ENCODE peak calls at places on chromosomes 11 and 22, in eight cellular contexts. W is right atrium auricular region, R is uterus, B is mucosa of descending colon, O is small intestine, E is MM.1S, J is aorta, K is tibial artery. V is an unnamed sample.

GRCh38 chr11:130599073-130599654 is 150.7 kb downstream of the ADAMTS15 start:
- DNase-seq in W (peak; percentile 90), R (peak; percentile 53), B (no peak), O (no peak), E (no peak), J (peak; percentile 79), K (peak; percentile 84), V (peak; percentile 14)

GRCh38 chr11:93143800-93144199 is 54.0 kb downstream of the SLC36A4 start:
- DNase-seq in W (no peak), R (no peak), B (no peak), O (no peak), E (no peak), J (no peak), K (no peak), V (no peak)

GRCh38 chr11:128506999-128507591 is 80.3 kb downstream of the ETS1 start:
- DNase-seq in W (peak; percentile 96), R (peak; percentile 87), B (peak; percentile 88), O (peak; percentile 80), E (no peak), J (peak; percentile 95), K (peak; percentile 96), V (peak; percentile 66)

GRCh38 chr11:35235498-35235897 is 96.5 kb downstream of the CD44 start:
- DNase-seq in W (no peak), R (no peak), B (no peak), O (no peak), E (no peak), J (no peak), K (no peak), V (no peak)

GRCh38 chr11:95081412-95081811 is 8.2 kb upstream of the ENDOD1 start:
- DNase-seq in W (peak; percentile 69), R (no peak), B (no peak), O (no peak), E (no peak), J (peak; percentile 68), K (peak; percentile 86), V (peak; percentile 32)

GRCh38 chr11:68965901-68966868 is 14.6 kb downstream of the MRGPRD start:
- DNase-seq in W (no peak), R (peak; percentile 3), B (no peak), O (no peak), E (no peak), J (peak; percentile 31), K (no peak), V (peak; percentile 45)

GRCh38 chr11:115153731-115154354 is 350.4 kb downstream of the CADM1 start:
- DNase-seq in W (no peak), R (no peak), B (no peak), O (no peak), E (no peak), J (no peak), K (no peak), V (no peak)

GRCh38 chr11:117039270-117039669 is 59.0 kb downstream of the SIK3 start:
- DNase-seq in W (no peak), R (no peak), B (no peak), O (no peak), E (no peak), J (no peak), K (no peak), V (no peak)

GRCh38 chr22:36644333-36644757 is 59.2 kb downstream of the CACNG2 start:
- DNase-seq in W (no peak), R (no peak), B (peak; percentile 55), O (peak; percentile 27), E (peak; percentile 56), J (no peak), K (no peak), V (peak; percentile 53)

GRCh38 chr11:118980191-118980881 is 8.8 kb downstream of the FOXR1 start:
- DNase-seq in W (peak; percentile 67), R (no peak), B (peak; percentile 23), O (peak; percentile 25), E (no peak), J (peak; percentile 76), K (peak; percentile 62), V (no peak)

GRCh38 chr11:69879734-69880005 is 60.5 kb upstream of the FGF3 start:
- DNase-seq in W (no peak), R (no peak), B (no peak), O (no peak), E (no peak), J (no peak), K (no peak), V (no peak)

GRCh38 chr11:95108671-95109551 is 19.3 kb downstream of the ENDOD1 start:
- DNase-seq in W (no peak), R (no peak), B (no peak), O (no peak), E (no peak), J (no peak), K (no peak), V (no peak)

GRCh38 chr11:119377961-119378667 is 3.4 kb downstream of the USP2 start:
- DNase-seq in W (no peak), R (no peak), B (no peak), O (no peak), E (peak; percentile 58), J (no peak), K (no peak), V (no peak)

GRCh38 chr11:104093426-104094280 is 57.2 kb downstream of the DDI1 start:
- DNase-seq in W (no peak), R (no peak), B (no peak), O (no peak), E (no peak), J (no peak), K (no peak), V (no peak)

GRCh38 chr11:134727204-134727603 is 315.2 kb upstream of the B3GAT1 start:
- DNase-seq in W (no peak), R (no peak), B (no peak), O (no peak), E (no peak), J (no peak), K (no peak), V (no peak)

GRCh38 chr11:3920148-3920852 is 64.8 kb downstream of the STIM1 start:
- DNase-seq in W (peak; percentile 75), R (peak; percentile 41), B (peak; percentile 47), O (peak; percentile 47), E (peak; percentile 42), J (peak; percentile 55), K (peak; percentile 77), V (peak; percentile 16)

GRCh38 chr11:60502221-60502775 is 9.7 kb downstream of the MS4A12 start:
- DNase-seq in W (no peak), R (no peak), B (peak; percentile 62), O (peak; percentile 83), E (no peak), J (no peak), K (no peak), V (no peak)

GRCh38 chr11:117931971-117932370 is 2.8 kb upstream of the TMPRSS13 start:
- DNase-seq in W (no peak), R (no peak), B (no peak), O (no peak), E (no peak), J (no peak), K (no peak), V (no peak)

GRCh38 chr11:28728666-28729065 is 620.5 kb downstream of the METTL15 start:
- DNase-seq in W (no peak), R (no peak), B (no peak), O (no peak), E (no peak), J (no peak), K (no peak), V (no peak)

GRCh38 chr11:42098075-42098474 is 638.6 kb upstream of the LRRC4C start:
- DNase-seq in W (no peak), R (no peak), B (no peak), O (no peak), E (no peak), J (no peak), K (no peak), V (no peak)

GRCh38 chr11:22920939-22921565 is 60.8 kb upstream of the CCDC179 start:
- DNase-seq in W (no peak), R (no peak), B (peak; percentile 38), O (peak; percentile 60), E (peak; percentile 64), J (no peak), K (no peak), V (peak; percentile 10)

GRCh38 chr11:119320593-119321524 is 3.9 kb upstream of the MCAM start:
- DNase-seq in W (no peak), R (peak; percentile 72), B (no peak), O (peak; percentile 40), E (peak; percentile 74), J (peak; percentile 80), K (peak; percentile 62), V (peak; percentile 60)

GRCh38 chr11:47989779-47990178 is 9.4 kb downstream of the PTPRJ start:
- DNase-seq in W (no peak), R (no peak), B (no peak), O (no peak), E (no peak), J (no peak), K (no peak), V (no peak)

GRCh38 chr11:93577291-93577690 is 34.1 kb upstream of the SMCO4 start:
- DNase-seq in W (no peak), R (no peak), B (no peak), O (no peak), E (no peak), J (no peak), K (no peak), V (no peak)

GRCh38 chr11:57751676-57752253 is at the start of gene BTBD18:
- DNase-seq in W (no peak), R (no peak), B (peak; percentile 67), O (peak; percentile 79), E (no peak), J (no peak), K (no peak), V (peak; percentile 46)

GRCh38 chr11:113281052-113281725 is 33.2 kb upstream of the TTC12 start:
- DNase-seq in W (peak; percentile 44), R (no peak), B (no peak), O (no peak), E (no peak), J (no peak), K (no peak), V (no peak)

GRCh38 chr11:65854161-65854592 is 3.8 kb downstream of the CFL1 start:
- DNase-seq in W (no peak), R (no peak), B (peak; percentile 89), O (peak; percentile 99), E (no peak), J (no peak), K (no peak), V (no peak)

GRCh38 chr22:50292643-50293440 is 14.6 kb downstream of the PLXNB2 start:
- DNase-seq in W (no peak), R (no peak), B (no peak), O (no peak), E (no peak), J (no peak), K (no peak), V (no peak)
- H3K36me3 ChIP-seq in W (peaks cover 25% of the 10 kb centered on the region), R (no peaks in the 10 kb centered on the region), B (no peaks in the 10 kb centered on the region), O (peaks cover 3% of the 10 kb centered on the region), E (no peaks in the 10 kb centered on the region), J (no peaks in the 10 kb centered on the region), K (peaks cover 35% of the 10 kb centered on the region), V (peaks cover 47% of the 10 kb centered on the region)

GRCh38 chr11:12678991-12679390 is 4.8 kb downstream of the TEAD1 start:
- DNase-seq in W (no peak), R (no peak), B (no peak), O (no peak), E (no peak), J (no peak), K (no peak), V (no peak)
- H3K4me1 ChIP-seq in W (peaks cover 70% of the 10 kb centered on the region), R (peaks cover 10% of the 10 kb centered on the region), B (peaks cover 27% of the 10 kb centered on the region), O (peaks cover 15% of the 10 kb centered on the region), E (peaks cover 31% of the 10 kb centered on the region), J (peaks cover 2% of the 10 kb centered on the region), K (peaks cover 55% of the 10 kb centered on the region), V (peaks cover 15% of the 10 kb centered on the region)

GRCh38 chr22:46073683-46074504 is 76.4 kb upstream of the PPARA start:
- DNase-seq in W (no peak), R (peak; percentile 47), B (peak; percentile 69), O (peak; percentile 68), E (no peak), J (peak; percentile 62), K (peak; percentile 41), V (peak; percentile 38)
- H3K4me3 ChIP-seq in W (peak overlapping the region; percentile 69), R (peak overlapping the region; percentile 88), B (peak overlapping the region; percentile 64), O (peak overlapping the region; percentile 75), E (no peak overlapping the region), J (peak overlapping the region; percentile 95), K (peak overlapping the region; percentile 85), V (peak overlapping the region; percentile 98)

GRCh38 chr11:102604011-102604410 is 21.1 kb downstream of the MMP20 start:
- DNase-seq in W (no peak), R (no peak), B (no peak), O (no peak), E (no peak), J (no peak), K (no peak), V (no peak)
- H3K36me3 ChIP-seq in W (no peaks in the 10 kb centered on the region), R (no peaks in the 10 kb centered on the region), B (no peaks in the 10 kb centered on the region), O (no peaks in the 10 kb centered on the region), E (no peaks in the 10 kb centered on the region), J (no peaks in the 10 kb centered on the region), K (no peaks in the 10 kb centered on the region), V (no peaks in the 10 kb centered on the region)